ENCODE peak calls at places on chromosomes 3 and 15, in five cellular contexts. A is epithelial cell of proximal tubule, P is C1 segment of cervical spinal cord, Z is K562, M is IMR-90. V is an unnamed sample.
A peak's percentile ranks its signal among the peaks of the same experiment; 100 is the strongest.

GRCh38 chr15:80637747-80638146 is 57.4 kb upstream of the ABHD17C start:
- DNase-seq in Z (no peak), A (no peak), M (no peak), P (no peak), V (no peak)

GRCh38 chr3:98039322-98040024 is 4.4 kb upstream of the GABRR3 start:
- DNase-seq in M (peak; percentile 87), A (peak; percentile 69), P (no peak), Z (peak; percentile 20), V (peak; percentile 80)

GRCh38 chr15:45133561-45133920 is 3.7 kb downstream of the DUOX1 start:
- DNase-seq in M (no peak), A (no peak), P (no peak), Z (no peak), V (no peak)

GRCh38 chr3:85977615-85978338 is 1013.2 kb downstream of the VGLL3 start:
- DNase-seq in M (no peak), Z (no peak), P (no peak), A (no peak), V (no peak)

GRCh38 chr3:194952882-194953281 is 267.2 kb downstream of the FAM43A start:
- DNase-seq in A (no peak), M (no peak), P (no peak), Z (no peak), V (no peak)

GRCh38 chr3:106485202-106485601 is 616.4 kb upstream of the CBLB start:
- DNase-seq in Z (no peak), P (no peak), A (no peak), M (peak; percentile 13), V (no peak)

GRCh38 chr3:63556401-63556800 is 96.1 kb upstream of the SNTN start:
- DNase-seq in Z (no peak), P (no peak), M (no peak), A (no peak), V (no peak)

GRCh38 chr3:129345281-129345680 is 66.6 kb downstream of the HMCES start:
- DNase-seq in Z (no peak), A (no peak), P (no peak), M (no peak), V (no peak)

GRCh38 chr15:80107774-80108173 is 45.0 kb upstream of the FAH start:
- DNase-seq in Z (no peak), M (no peak), P (no peak), A (no peak), V (no peak)

GRCh38 chr3:152365766-152366593 is 97.3 kb downstream of the MBNL1 start:
- DNase-seq in A (no peak), M (peak; percentile 59), Z (no peak), P (no peak), V (no peak)

GRCh38 chr3:140911822-140912221 is 29.8 kb upstream of the SLC25A36 start:
- DNase-seq in M (no peak), A (no peak), Z (no peak), P (no peak), V (peak; percentile 25)

GRCh38 chr15:72680931-72681330 is 5.1 kb downstream of the HIGD2B start:
- DNase-seq in M (no peak), Z (no peak), A (no peak), P (no peak), V (no peak)